ENCODE peak calls at places on chromosome 14, in six cellular contexts. One of them, this sample, is unnamed.

GRCh38 chr14:58702466-58703148 is 64.8 kb downstream of the DACT1 start:
- DNase-seq in A549: no peak
- DNase-seq in K562: no peak
- DNase-seq in IMR-90: no peak
- DNase-seq in GM12878: no peak
- DNase-seq in HEK293T: no peak
- DNase-seq in this sample: no peak

GRCh38 chr14:76922092-76922491 is 95.9 kb downstream of the LRRC74A start:
- DNase-seq in A549: no peak
- DNase-seq in HEK293T: no peak
- DNase-seq in IMR-90: no peak
- DNase-seq in K562: no peak
- DNase-seq in GM12878: no peak
- DNase-seq in this sample: no peak

GRCh38 chr14:100547633-100548294 is 39.5 kb downstream of the BEGAIN start:
- DNase-seq in GM12878: no peak
- DNase-seq in IMR-90: peak
- DNase-seq in A549: no peak
- DNase-seq in HEK293T: no peak
- DNase-seq in K562: no peak
- DNase-seq in this sample: no peak

GRCh38 chr14:76937181-76938091 is 91.1 kb downstream of the IRF2BPL start:
- DNase-seq in K562: peak
- DNase-seq in A549: no peak
- DNase-seq in GM12878: no peak
- DNase-seq in IMR-90: peak
- DNase-seq in HEK293T: no peak
- DNase-seq in this sample: no peak

GRCh38 chr14:89855961-89856360 is 98.6 kb downstream of the EFCAB11 start:
- DNase-seq in K562: no peak
- DNase-seq in IMR-90: peak
- DNase-seq in GM12878: no peak
- DNase-seq in HEK293T: no peak
- DNase-seq in A549: no peak
- DNase-seq in this sample: no peak

GRCh38 chr14:60573943-60574496 is 65.1 kb downstream of the SIX6 start:
- DNase-seq in GM12878: no peak
- DNase-seq in HEK293T: no peak
- DNase-seq in IMR-90: no peak
- DNase-seq in A549: no peak
- DNase-seq in K562: no peak
- DNase-seq in this sample: no peak

GRCh38 chr14:88840926-88841325 is 16.5 kb downstream of the TTC8 start:
- DNase-seq in IMR-90: no peak
- DNase-seq in GM12878: no peak
- DNase-seq in A549: no peak
- DNase-seq in HEK293T: no peak
- DNase-seq in K562: no peak
- DNase-seq in this sample: no peak

GRCh38 chr14:56422703-56423213 is 156.8 kb upstream of the TMEM260 start:
- DNase-seq in A549: peak
- DNase-seq in GM12878: no peak
- DNase-seq in IMR-90: peak
- DNase-seq in K562: peak
- DNase-seq in HEK293T: peak
- DNase-seq in this sample: peak

GRCh38 chr14:65769151-65769550 is 356.6 kb downstream of the FUT8 start:
- DNase-seq in A549: no peak
- DNase-seq in IMR-90: no peak
- DNase-seq in GM12878: no peak
- DNase-seq in K562: no peak
- DNase-seq in HEK293T: no peak
- DNase-seq in this sample: no peak

GRCh38 chr14:38662781-38663180 is 406.9 kb upstream of the CLEC14A start:
- DNase-seq in K562: no peak
- DNase-seq in IMR-90: no peak
- DNase-seq in HEK293T: no peak
- DNase-seq in GM12878: no peak
- DNase-seq in A549: no peak
- DNase-seq in this sample: no peak

GRCh38 chr14:52918486-52918885 is 32.4 kb downstream of the FERMT2 start:
- DNase-seq in GM12878: peak
- DNase-seq in HEK293T: no peak
- DNase-seq in K562: no peak
- DNase-seq in A549: peak
- DNase-seq in IMR-90: peak
- DNase-seq in this sample: no peak

GRCh38 chr14:69879175-69880047 is at the start of gene SMOC1:
- DNase-seq in IMR-90: peak
- DNase-seq in GM12878: no peak
- DNase-seq in K562: peak
- DNase-seq in A549: peak
- DNase-seq in HEK293T: peak
- DNase-seq in this sample: peak

GRCh38 chr14:55386037-55386798 is 25.4 kb downstream of the ATG14 start:
- DNase-seq in IMR-90: no peak
- DNase-seq in GM12878: no peak
- DNase-seq in HEK293T: no peak
- DNase-seq in K562: no peak
- DNase-seq in A549: no peak
- DNase-seq in this sample: no peak

GRCh38 chr14:23406244-23406643 is 1.8 kb downstream of the MYH6 start:
- DNase-seq in GM12878: no peak
- DNase-seq in IMR-90: no peak
- DNase-seq in HEK293T: no peak
- DNase-seq in K562: no peak
- DNase-seq in A549: no peak
- DNase-seq in this sample: no peak

GRCh38 chr14:59570122-59570521 is 6.5 kb downstream of the CCDC175 start:
- DNase-seq in GM12878: no peak
- DNase-seq in A549: peak
- DNase-seq in K562: no peak
- DNase-seq in IMR-90: no peak
- DNase-seq in HEK293T: no peak
- DNase-seq in this sample: no peak

GRCh38 chr14:20811994-20812393 is 9.3 kb upstream of the RNASE1 start:
- DNase-seq in IMR-90: no peak
- DNase-seq in K562: no peak
- DNase-seq in GM12878: no peak
- DNase-seq in HEK293T: no peak
- DNase-seq in A549: no peak
- DNase-seq in this sample: no peak

GRCh38 chr14:49508124-49508523 is 78.1 kb downstream of the RPS29 start:
- DNase-seq in A549: no peak
- DNase-seq in GM12878: no peak
- DNase-seq in IMR-90: no peak
- DNase-seq in HEK293T: no peak
- DNase-seq in K562: no peak
- DNase-seq in this sample: no peak

GRCh38 chr14:75720828-75721227 is 59.8 kb downstream of the TTLL5 start:
- DNase-seq in GM12878: no peak
- DNase-seq in K562: no peak
- DNase-seq in IMR-90: no peak
- DNase-seq in HEK293T: no peak
- DNase-seq in A549: no peak
- DNase-seq in this sample: no peak

GRCh38 chr14:96512602-96513397 is 10.6 kb downstream of the PAPOLA start:
- DNase-seq in A549: no peak
- DNase-seq in IMR-90: no peak
- DNase-seq in K562: no peak
- DNase-seq in GM12878: no peak
- DNase-seq in HEK293T: no peak
- DNase-seq in this sample: peak

GRCh38 chr14:71355324-71356201 is 448.3 kb downstream of the PCNX1 start:
- DNase-seq in HEK293T: no peak
- DNase-seq in IMR-90: peak
- DNase-seq in A549: no peak
- DNase-seq in K562: peak
- DNase-seq in GM12878: no peak
- DNase-seq in this sample: no peak

GRCh38 chr14:77026166-77026929 is 2.2 kb downstream of the IRF2BPL start:
- DNase-seq in HEK293T: no peak
- DNase-seq in IMR-90: peak
- DNase-seq in A549: peak
- DNase-seq in K562: no peak
- DNase-seq in GM12878: no peak
- DNase-seq in this sample: no peak

GRCh38 chr14:90804776-90805391 is 11.3 kb downstream of the TTC7B start:
- DNase-seq in IMR-90: no peak
- DNase-seq in GM12878: no peak
- DNase-seq in K562: no peak
- DNase-seq in A549: no peak
- DNase-seq in HEK293T: no peak
- DNase-seq in this sample: no peak

GRCh38 chr14:90444077-90444696 is 47.4 kb downstream of the CALM1 start:
- DNase-seq in A549: no peak
- DNase-seq in GM12878: no peak
- DNase-seq in K562: no peak
- DNase-seq in HEK293T: no peak
- DNase-seq in IMR-90: no peak
- DNase-seq in this sample: peak

GRCh38 chr14:45679852-45680251 is 426.9 kb upstream of the MIS18BP1 start:
- DNase-seq in GM12878: no peak
- DNase-seq in IMR-90: peak
- DNase-seq in K562: no peak
- DNase-seq in HEK293T: no peak
- DNase-seq in A549: peak
- DNase-seq in this sample: no peak

GRCh38 chr14:24876996-24877395 is 173.0 kb downstream of the STXBP6 start:
- DNase-seq in IMR-90: no peak
- DNase-seq in HEK293T: no peak
- DNase-seq in GM12878: no peak
- DNase-seq in A549: no peak
- DNase-seq in K562: no peak
- DNase-seq in this sample: no peak

GRCh38 chr14:24875203-24875840 is 174.6 kb downstream of the STXBP6 start:
- DNase-seq in HEK293T: no peak
- DNase-seq in IMR-90: peak
- DNase-seq in GM12878: no peak
- DNase-seq in A549: no peak
- DNase-seq in K562: no peak
- DNase-seq in this sample: no peak

GRCh38 chr14:24873551-24873950 is 176.4 kb downstream of the STXBP6 start:
- DNase-seq in GM12878: no peak
- DNase-seq in IMR-90: no peak
- DNase-seq in HEK293T: no peak
- DNase-seq in A549: no peak
- DNase-seq in K562: no peak
- DNase-seq in this sample: no peak

GRCh38 chr14:24876009-24876690 is 173.8 kb downstream of the STXBP6 start:
- DNase-seq in A549: no peak
- DNase-seq in GM12878: no peak
- DNase-seq in IMR-90: no peak
- DNase-seq in HEK293T: no peak
- DNase-seq in K562: no peak
- DNase-seq in this sample: no peak

GRCh38 chr14:24874514-24875202 is 175.3 kb downstream of the STXBP6 start:
- DNase-seq in IMR-90: no peak
- DNase-seq in GM12878: no peak
- DNase-seq in HEK293T: no peak
- DNase-seq in K562: no peak
- DNase-seq in A549: no peak
- DNase-seq in this sample: peak
- TF ChIP-seq BHLHE40 in IMR-90: no peak
- TF ChIP-seq BHLHE40 in GM12878: no peak
- TF ChIP-seq BHLHE40 in HEK293T: no peak
- TF ChIP-seq BHLHE40 in K562: no peak
- TF ChIP-seq BHLHE40 in A549: no peak
- TF ChIP-seq BHLHE40 in this sample: no peak

DNA sequence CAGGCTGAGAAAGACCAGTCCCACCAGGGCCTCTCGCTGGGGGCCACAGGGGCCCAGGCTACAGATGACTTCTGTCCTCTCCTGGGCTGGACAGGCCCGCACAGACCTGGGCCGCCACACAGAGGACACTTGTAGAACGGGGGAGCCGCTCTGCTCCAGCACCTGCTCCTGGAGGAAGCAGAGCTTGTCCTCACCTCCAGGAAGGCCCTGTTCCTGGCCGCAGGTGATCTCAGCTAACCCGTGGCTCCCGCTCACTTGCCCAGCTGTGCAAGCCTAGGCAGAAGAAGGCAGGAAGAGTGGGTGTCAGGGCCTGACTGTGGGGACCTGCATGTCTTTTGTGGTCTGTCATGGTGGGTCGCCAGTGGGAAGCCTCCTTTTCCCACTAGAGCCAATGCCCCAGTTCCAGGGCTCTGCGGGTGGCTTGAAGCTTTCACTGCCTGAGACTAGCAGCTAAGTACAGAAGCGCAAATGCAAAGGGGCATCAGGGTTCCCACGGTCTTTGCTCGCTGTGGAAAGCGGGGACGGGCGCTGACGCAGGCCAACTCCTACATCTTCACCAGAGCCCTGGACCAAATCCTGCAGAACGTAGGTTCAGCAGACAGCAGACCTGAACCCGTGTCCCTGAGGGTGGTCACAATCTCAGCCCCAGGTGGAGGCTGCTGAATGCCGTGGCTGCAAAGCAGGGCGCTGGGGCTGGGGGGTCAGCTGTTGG is 8.8 kb upstream of the CEP170B start:
- DNase-seq in GM12878: no peak
- DNase-seq in IMR-90: no peak
- DNase-seq in HEK293T: no peak
- DNase-seq in A549: no peak
- DNase-seq in K562: no peak
- DNase-seq in this sample: no peak
- TF ChIP-seq BHLHE40 in GM12878: no peak
- TF ChIP-seq BHLHE40 in IMR-90: no peak
- TF ChIP-seq BHLHE40 in HEK293T: no peak
- TF ChIP-seq BHLHE40 in A549: no peak
- TF ChIP-seq BHLHE40 in K562: no peak
- TF ChIP-seq BHLHE40 in this sample: no peak

GRCh38 chr14:68181395-68182326 is 362.1 kb downstream of the RAD51B start:
- DNase-seq in A549: peak
- DNase-seq in IMR-90: peak
- DNase-seq in K562: no peak
- DNase-seq in GM12878: peak
- DNase-seq in HEK293T: no peak
- DNase-seq in this sample: peak
- TF ChIP-seq BHLHE40 in A549: no peak
- TF ChIP-seq BHLHE40 in IMR-90: no peak
- TF ChIP-seq BHLHE40 in K562: no peak
- TF ChIP-seq BHLHE40 in GM12878: no peak
- TF ChIP-seq BHLHE40 in HEK293T: no peak
- TF ChIP-seq BHLHE40 in this sample: no peak

GRCh38 chr14:40762177-40762576 is 844.5 kb upstream of the LRFN5 start:
- DNase-seq in GM12878: no peak
- DNase-seq in K562: no peak
- DNase-seq in A549: no peak
- DNase-seq in HEK293T: no peak
- DNase-seq in IMR-90: no peak
- DNase-seq in this sample: no peak
- TF ChIP-seq BHLHE40 in GM12878: no peak
- TF ChIP-seq BHLHE40 in K562: no peak
- TF ChIP-seq BHLHE40 in A549: no peak
- TF ChIP-seq BHLHE40 in HEK293T: no peak
- TF ChIP-seq BHLHE40 in IMR-90: no peak
- TF ChIP-seq BHLHE40 in this sample: no peak